ENCODE peak calls at places on chromosome 18, in eight cellular contexts. C, P, T, Z, B, K, W and F are unnamed samples.

GRCh38 chr18:58892536-58892935 is 27.9 kb downstream of the ZNF532 start:
- DNase-seq in B (peak), T (no peak), K (no peak), W (no peak), C (no peak), Z (no peak), P (no peak), F (no peak)

GRCh38 chr18:66616523-66616983 is 12.7 kb upstream of the CDH19 start:
- DNase-seq in K (peak), B (no peak), C (no peak), Z (peak), P (no peak), W (no peak), T (no peak), F (no peak)

GRCh38 chr18:69774831-69775230 is 172.8 kb downstream of the CD226 start:
- DNase-seq in K (no peak), Z (no peak), C (no peak), W (peak), B (no peak), P (no peak), T (no peak), F (no peak)

GRCh38 chr18:51236225-51236624 is 38.7 kb upstream of the MEX3C start:
- DNase-seq in B (peak), W (peak), Z (no peak), P (peak), T (peak), K (no peak), C (no peak), F (no peak)

GRCh38 chr18:8661754-8662573 is 43.4 kb upstream of the MTCL1 start:
- DNase-seq in C (peak), W (peak), T (no peak), P (peak), K (peak), Z (peak), B (peak), F (peak)

GRCh38 chr18:48592540-48592939 is 53.7 kb downstream of the CTIF start:
- DNase-seq in T (no peak), C (no peak), P (no peak), Z (no peak), B (no peak), K (no peak), W (no peak), F (peak)

GRCh38 chr18:45828917-45829811 is 3.7 kb downstream of the SIGLEC15 start:
- DNase-seq in C (peak), T (no peak), K (no peak), Z (no peak), P (no peak), W (peak), B (no peak), F (no peak)

GRCh38 chr18:59013744-59014143 is 125.9 kb upstream of the SEC11C start:
- DNase-seq in Z (no peak), T (no peak), C (no peak), P (no peak), W (no peak), K (no peak), B (no peak), F (no peak)

GRCh38 chr18:40851014-40851429 is 1104.0 kb upstream of the PIK3C3 start:
- DNase-seq in T (no peak), C (peak), B (peak), P (no peak), W (peak), Z (no peak), K (no peak), F (peak)

GRCh38 chr18:74373428-74373827 is 57.8 kb downstream of the C18orf63 start:
- DNase-seq in P (no peak), B (no peak), C (no peak), Z (no peak), T (no peak), K (no peak), W (no peak), F (no peak)

GRCh38 chr18:50802133-50802532 is 17.7 kb downstream of the MRO start:
- DNase-seq in Z (no peak), B (no peak), P (no peak), K (no peak), W (no peak), T (no peak), C (no peak), F (no peak)

GRCh38 chr18:11669948-11670275 is 19.2 kb upstream of the GNAL start:
- DNase-seq in W (no peak), T (no peak), B (no peak), P (no peak), C (no peak), Z (no peak), K (no peak), F (no peak)

GRCh38 chr18:79396431-79397287 is 929 bp downstream of the NFATC1 start:
- DNase-seq in C (no peak), Z (no peak), P (peak), B (peak), T (no peak), W (peak), K (no peak), F (no peak)

GRCh38 chr18:62784966-62785413 is 69.6 kb downstream of the PHLPP1 start:
- DNase-seq in C (no peak), B (peak), K (no peak), Z (peak), P (peak), T (no peak), W (peak), F (peak)

GRCh38 chr18:23619388-23619873 is 33.1 kb upstream of the NPC1 start:
- DNase-seq in K (no peak), W (peak), C (peak), Z (no peak), B (peak), T (no peak), P (peak), F (no peak)

GRCh38 chr18:59821983-59822382 is 77.8 kb upstream of the PMAIP1 start:
- DNase-seq in K (no peak), P (peak), W (peak), Z (no peak), B (no peak), T (no peak), C (no peak), F (no peak)

GRCh38 chr18:78999939-79000338 is 20.3 kb downstream of the SALL3 start:
- DNase-seq in C (no peak), B (no peak), P (no peak), Z (peak), T (no peak), K (peak), W (no peak), F (no peak)

GRCh38 chr18:67862069-67862468 is 345.5 kb upstream of the DSEL start:
- DNase-seq in C (no peak), K (no peak), P (peak), Z (no peak), W (no peak), B (peak), T (no peak), F (no peak)

GRCh38 chr18:40984856-40985255 is 970.2 kb upstream of the PIK3C3 start:
- DNase-seq in C (no peak), K (no peak), T (no peak), P (no peak), Z (no peak), B (no peak), W (peak), F (no peak)

GRCh38 chr18:66558773-66559172 is 45.1 kb downstream of the CDH19 start:
- DNase-seq in Z (no peak), T (no peak), W (no peak), P (no peak), K (no peak), B (no peak), C (no peak), F (peak)

GRCh38 chr18:68676913-68677312 is 38.0 kb downstream of the TMX3 start:
- DNase-seq in Z (no peak), K (no peak), C (no peak), B (no peak), T (no peak), W (peak), P (no peak), F (peak)

GRCh38 chr18:75252136-75252535 is 41.5 kb downstream of the TSHZ1 start:
- DNase-seq in K (no peak), B (no peak), T (no peak), C (no peak), W (no peak), P (no peak), Z (no peak), F (no peak)

GRCh38 chr18:51168031-51168742 is 29.3 kb downstream of the MEX3C start:
- DNase-seq in K (no peak), C (no peak), Z (no peak), B (no peak), T (no peak), P (no peak), W (no peak), F (no peak)

GRCh38 chr18:5759169-5759568 is 136.2 kb downstream of the TMEM200C start:
- DNase-seq in Z (no peak), W (no peak), C (no peak), K (no peak), B (peak), P (no peak), T (no peak), F (no peak)

GRCh38 chr18:13303761-13304364 is 85.3 kb downstream of the LDLRAD4 start:
- DNase-seq in C (no peak), P (peak), B (no peak), T (no peak), K (no peak), W (no peak), Z (no peak), F (no peak)

GRCh38 chr18:63040788-63041410 is 278.7 kb downstream of the BCL2 start:
- DNase-seq in Z (no peak), W (no peak), B (no peak), K (no peak), C (no peak), P (no peak), T (no peak), F (no peak)

GRCh38 chr18:48031011-48031480 is 100.6 kb upstream of the SMAD2 start:
- DNase-seq in T (peak), C (peak), Z (peak), P (peak), W (peak), K (peak), B (peak), F (peak)

GRCh38 chr18:69789794-69790193 is 157.9 kb downstream of the CD226 start:
- DNase-seq in B (no peak), W (no peak), T (no peak), C (no peak), K (no peak), Z (no peak), P (no peak), F (no peak)

GRCh38 chr18:76619342-76620315 is 124.6 kb upstream of the ZNF516 start:
- DNase-seq in C (peak), P (peak), W (peak), B (peak), K (peak), Z (no peak), T (no peak), F (peak)

GRCh38 chr18:39523281-39523680 is 1957.7 kb upstream of the CELF4 start:
- DNase-seq in T (no peak), P (peak), C (no peak), B (peak), K (no peak), W (peak), Z (no peak), F (no peak)

GRCh38 chr18:45688834-45689233 is 35.1 kb upstream of the SLC14A1 start:
- DNase-seq in C (no peak), W (no peak), Z (no peak), B (no peak), T (no peak), K (no peak), P (no peak), F (no peak)

GRCh38 chr18:12031836-12032235 is 50.5 kb downstream of the IMPA2 start:
- DNase-seq in B (peak), T (no peak), W (peak), K (no peak), P (peak), Z (no peak), C (no peak), F (no peak)

GRCh38 chr18:79789901-79790885 is 7.5 kb upstream of the KCNG2 start:
- DNase-seq in T (no peak), B (no peak), W (no peak), P (no peak), Z (peak), C (no peak), K (peak), F (no peak)

GRCh38 chr18:79523221-79523737 is 127.5 kb downstream of the NFATC1 start:
- DNase-seq in W (no peak), K (no peak), Z (no peak), T (no peak), B (no peak), P (no peak), C (no peak), F (no peak)

GRCh38 chr18:67509711-67510110 is 6.8 kb downstream of the DSEL start:
- DNase-seq in B (peak), P (peak), Z (no peak), W (peak), K (no peak), T (no peak), C (no peak), F (no peak)

GRCh38 chr18:79458131-79458838 is 62.6 kb downstream of the NFATC1 start:
- DNase-seq in Z (no peak), P (peak), B (peak), K (no peak), C (peak), W (peak), T (peak), F (no peak)

GRCh38 chr18:5238371-5238758 is 41.3 kb upstream of the AKAIN1 start:
- DNase-seq in W (no peak), K (no peak), C (peak), P (peak), B (no peak), T (peak), Z (no peak), F (peak)

GRCh38 chr18:32920796-32921787 is 148.3 kb upstream of the KLHL14 start:
- DNase-seq in K (no peak), P (peak), B (peak), T (peak), C (no peak), Z (no peak), W (peak), F (no peak)

GRCh38 chr18:3692113-3692621 is 242.2 kb downstream of the TGIF1 start:
- DNase-seq in W (no peak), Z (peak), C (no peak), K (peak), B (no peak), T (no peak), P (no peak), F (no peak)

GRCh38 chr18:59655661-59656060 is 41.6 kb downstream of the CCBE1 start:
- DNase-seq in C (no peak), W (peak), T (no peak), P (no peak), K (no peak), Z (no peak), B (no peak), F (no peak)